ENCODE peak calls at places on chromosomes 4 and X, in eight cellular contexts. K is mucosa of descending colon, F is foreskin fibroblast, N is fibroblast of villous mesenchyme, S is AG09309, D is PC-3, L is GM12865, A is astrocyte. V is an unnamed sample.

GRCh38 chr4:89054627-89055026 is 2.4 kb downstream of the FAM13A start:
- DNase-seq in K (no peak), F (no peak), N (no peak), S (no peak), D (no peak), L (no peak), A (no peak), V (no peak)

GRCh38 chrX:77768787-77769186 is 17.2 kb downstream of the ATRX start:
- DNase-seq in K (no peak), F (no peak), N (no peak), S (no peak), D (no peak), L (no peak), A (no peak), V (no peak)

GRCh38 chr4:15004701-15005301 is 2.5 kb downstream of the CPEB2 start:
- DNase-seq in K (peak), F (peak), N (peak), S (no peak), D (peak), L (peak), A (peak), V (peak)

GRCh38 chr4:123449780-123450179 is 53.2 kb downstream of the SPRY1 start:
- DNase-seq in K (no peak), F (peak), N (peak), S (peak), D (peak), L (peak), A (peak), V (no peak)

GRCh38 chr4:124343711-124344110 is 368.8 kb downstream of the ANKRD50 start:
- DNase-seq in K (no peak), F (no peak), N (peak), S (no peak), D (no peak), L (no peak), A (no peak), V (no peak)

GRCh38 chr4:57607616-57608150 is 497.5 kb upstream of the IGFBP7 start:
- DNase-seq in K (no peak), F (no peak), N (no peak), S (no peak), D (peak), L (no peak), A (no peak), V (no peak)

GRCh38 chrX:1355131-1355799 is 18.7 kb downstream of the IL3RA start:
- DNase-seq in K (no peak), F (no peak), N (no peak), S (no peak), D (no peak), L (no peak), A (no peak), V (no peak)

GRCh38 chr4:168677063-168677462 is 180.2 kb downstream of the PALLD start:
- DNase-seq in K (no peak), F (no peak), N (no peak), S (no peak), D (no peak), L (no peak), A (no peak), V (no peak)

GRCh38 chr4:84529169-84529751 is 30.2 kb upstream of the NKX6-1 start:
- DNase-seq in K (no peak), F (no peak), N (peak), S (no peak), D (peak), L (peak), A (no peak), V (peak)

DNA sequence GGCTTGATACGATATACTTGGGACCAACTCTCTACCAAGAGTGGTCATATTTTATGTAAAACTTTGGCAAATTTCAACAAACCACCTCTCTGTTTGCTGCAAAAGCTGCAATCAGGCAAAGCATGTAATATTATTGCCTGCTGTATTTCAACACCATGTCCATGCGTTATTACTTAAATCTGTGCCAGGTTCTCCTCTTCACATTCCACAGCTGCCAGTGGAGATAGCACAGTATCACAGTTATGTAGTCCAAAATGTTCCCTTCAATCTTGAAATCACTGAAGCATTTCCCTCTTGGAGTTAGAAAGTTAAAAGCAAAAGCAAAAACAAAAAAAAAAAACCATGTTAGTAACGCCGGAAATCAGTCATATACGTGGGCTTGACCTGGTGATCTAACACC is 396.7 kb upstream of the MAGEC2 start:
- DNase-seq in K (no peak), F (no peak), N (no peak), S (no peak), D (no peak), L (no peak), A (no peak), V (no peak)
- TF ChIP-seq CTCF in K (no peak), F (no peak), N (no peak), S (no peak), D (no peak), L (no peak), A (no peak), V (no peak)

DNA sequence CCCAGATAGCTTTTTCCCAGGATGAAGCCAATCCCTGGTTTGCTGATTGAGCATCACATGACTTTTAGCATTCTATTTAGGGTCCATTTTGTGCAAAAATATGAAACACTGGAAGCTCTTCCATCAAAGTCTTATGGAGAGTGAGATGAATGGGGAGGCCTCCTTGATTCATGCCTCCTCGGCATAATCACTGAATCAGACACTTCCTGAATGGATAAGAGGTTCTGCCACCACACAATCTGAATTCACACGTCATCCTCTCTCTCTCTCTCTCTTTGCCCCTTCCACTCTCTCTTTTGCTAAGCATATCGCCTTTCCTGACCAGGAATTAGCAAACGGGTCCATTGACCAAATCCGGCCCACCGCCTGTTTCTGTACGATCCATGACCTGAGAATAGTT is 68.7 kb downstream of the CRMP1 start:
- DNase-seq in K (no peak), F (no peak), N (no peak), S (no peak), D (no peak), L (no peak), A (no peak), V (no peak)
- TF ChIP-seq CTCF in K (no peak), F (no peak), N (no peak), S (no peak), D (no peak), L (no peak), A (no peak), V (no peak)

GRCh38 chr4:81919810-81920209 is 448.1 kb upstream of the RASGEF1B start:
- DNase-seq in K (no peak), F (no peak), N (no peak), S (no peak), D (no peak), L (no peak), A (no peak), V (no peak)
- TF ChIP-seq CTCF in K (no peak), F (no peak), N (no peak), S (no peak), D (no peak), L (no peak), A (no peak), V (peak)

GRCh38 chr4:25060586-25061340 is 30.0 kb upstream of the LGI2 start:
- DNase-seq in K (no peak), F (no peak), N (peak), S (no peak), D (no peak), L (no peak), A (no peak), V (no peak)
- TF ChIP-seq CTCF in K (no peak), F (no peak), N (no peak), S (no peak), D (peak), L (no peak), A (no peak), V (no peak)

DNA sequence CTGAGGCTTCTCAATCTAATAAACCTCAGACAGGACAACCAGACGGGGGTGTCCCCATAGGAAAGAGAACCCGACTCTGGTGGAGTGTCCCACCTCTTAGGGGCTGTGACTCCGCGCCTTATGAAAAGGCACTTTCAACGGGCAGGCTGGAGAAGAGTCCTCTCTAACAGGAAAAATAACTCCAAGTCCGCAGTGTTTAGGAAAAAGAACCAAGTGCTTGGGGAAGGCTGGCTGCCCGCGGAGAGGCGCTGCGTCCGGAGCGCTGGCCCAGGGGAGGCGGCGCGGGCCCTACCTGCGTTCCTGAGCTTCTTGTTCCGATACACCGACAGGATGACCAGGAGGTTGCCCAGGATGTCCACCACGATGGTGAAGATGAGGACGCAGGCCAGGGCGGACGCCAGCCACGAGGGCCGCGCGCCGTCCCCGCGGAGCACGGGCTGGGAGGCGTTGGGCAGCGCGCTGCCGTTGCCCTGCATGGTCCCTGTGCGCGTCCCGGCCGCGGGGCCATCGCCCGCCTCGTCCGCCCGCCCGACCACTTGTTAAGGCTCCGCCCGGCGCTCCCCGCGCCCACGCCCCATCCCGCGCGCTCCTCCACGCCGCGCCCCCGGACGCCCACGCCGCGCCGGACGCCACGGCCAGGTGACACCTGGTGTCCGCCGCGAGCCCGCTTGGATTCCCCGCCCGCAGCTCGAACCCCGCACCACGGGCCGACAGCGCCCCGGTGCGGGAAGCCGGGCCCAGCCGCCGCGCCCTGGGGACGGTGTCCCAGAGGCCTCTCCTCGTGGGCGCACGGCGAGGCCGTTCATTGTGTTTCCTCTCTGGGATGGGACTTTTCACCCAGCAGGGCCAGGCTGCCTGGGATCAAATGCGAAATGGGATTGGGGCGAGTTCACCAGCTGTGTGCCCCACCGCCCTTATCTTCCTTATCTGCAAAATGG is at the start of gene MTNR1A:
- DNase-seq in K (peak), F (no peak), N (no peak), S (no peak), D (no peak), L (no peak), A (peak), V (no peak)
- TF ChIP-seq CTCF in K (peak), F (no peak), N (no peak), S (no peak), D (no peak), L (no peak), A (no peak), V (no peak)

DNA sequence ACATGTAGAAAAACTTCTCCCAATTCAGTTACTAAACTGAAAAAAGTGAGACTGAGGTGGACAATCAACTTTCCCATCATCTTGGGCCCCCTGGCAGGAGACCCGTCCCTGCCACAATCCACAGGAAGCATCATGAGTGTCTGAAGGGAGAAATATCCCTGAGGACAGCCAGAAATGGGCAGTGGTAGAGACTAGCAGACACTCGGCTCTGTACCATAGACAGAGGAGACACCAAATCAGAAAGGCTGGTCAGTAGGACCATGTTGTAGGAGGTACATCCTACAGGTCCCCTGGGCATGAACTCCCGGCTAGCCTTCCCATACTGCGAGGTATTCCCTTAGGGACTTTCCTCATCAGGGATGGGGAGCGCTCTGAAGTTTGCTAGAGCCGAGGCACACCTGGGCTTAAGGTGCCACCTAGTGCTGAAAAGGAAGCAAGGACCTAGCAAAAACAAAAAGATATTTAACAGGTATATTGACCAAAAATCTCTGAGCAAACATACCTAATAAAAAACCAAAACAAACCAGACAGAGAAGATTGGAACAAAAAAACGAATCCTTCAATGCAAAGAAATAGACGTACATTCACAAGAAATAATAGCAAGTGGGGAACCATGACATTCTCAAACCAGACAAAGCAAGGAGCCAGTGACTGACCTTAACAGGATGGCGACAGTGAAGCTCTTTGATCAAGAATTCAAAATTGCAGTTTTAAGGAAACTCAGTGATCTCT is 55.6 kb downstream of the HAUS3 start:
- DNase-seq in K (no peak), F (no peak), N (peak), S (no peak), D (peak), L (peak), A (no peak), V (no peak)
- TF ChIP-seq CTCF in K (no peak), F (peak), N (peak), S (peak), D (peak), L (peak), A (peak), V (no peak)

DNA sequence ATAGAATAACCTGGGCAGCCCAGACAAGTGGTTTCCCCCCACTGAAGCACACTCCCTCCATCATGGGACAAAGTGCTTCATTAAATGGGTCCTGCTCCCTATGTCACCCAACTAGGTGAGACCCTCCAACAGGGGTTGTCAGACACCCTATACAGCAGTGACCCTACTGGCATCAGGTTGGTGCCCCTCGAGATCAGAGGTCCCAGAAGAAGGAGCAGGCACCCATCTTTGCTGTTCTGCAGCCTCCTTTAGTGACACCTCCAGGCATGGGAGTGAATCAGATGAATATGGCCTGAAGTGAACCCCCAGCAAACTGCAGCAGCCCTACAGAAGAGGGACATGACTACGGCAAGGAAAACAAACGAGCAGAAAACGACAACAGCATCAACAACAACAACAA is 11.1 kb downstream of the NELFA start:
- DNase-seq in K (no peak), F (no peak), N (no peak), S (no peak), D (no peak), L (no peak), A (no peak), V (no peak)
- TF ChIP-seq CTCF in K (no peak), F (no peak), N (no peak), S (no peak), D (no peak), L (no peak), A (no peak), V (no peak)

GRCh38 chrX:41145920-41146608 is 60.8 kb downstream of the USP9X start:
- DNase-seq in K (no peak), F (peak), N (peak), S (peak), D (peak), L (no peak), A (peak), V (no peak)
- TF ChIP-seq CTCF in K (no peak), F (no peak), N (peak), S (peak), D (no peak), L (no peak), A (no peak), V (no peak)